ENCODE peak calls at places on chromosomes 2 and 18, in ten cellular contexts. D is effector memory CD4-positive, alpha-beta T cell; O is D341Med; U is sciatic nerve; W is NCI-H1694 treated with DMSO at 0.1 percent for 48 hours; H is nephron progenitor cell; Y is NK-92 treated with Interleukin-12 subunit alpha and Interleukin-12 subunit beta, amount 100 ng/mL, for 24 hours; B is endothelial cell of umbilical vein; F is EL; Z is substantia nigra. E is an unnamed sample.

GRCh38 chr2:95277246-95277906 is 3.1 kb downstream of the PROM2 start:
- DNase-seq in D (no peak), O (no peak), U (no peak), W (no peak), H (peak), Y (no peak), B (no peak), F (peak), Z (no peak), E (no peak)

GRCh38 chr2:127201452-127201851 is 18.6 kb downstream of the CYP27C1 start:
- DNase-seq in D (no peak), O (no peak), U (no peak), W (no peak), H (no peak), Y (no peak), B (no peak), F (no peak), Z (no peak), E (no peak)

GRCh38 chr2:235005603-235006259 is 53.9 kb downstream of the SH3BP4 start:
- DNase-seq in D (no peak), O (peak), U (no peak), W (peak), H (peak), Y (no peak), B (peak), F (no peak), Z (peak), E (no peak)

GRCh38 chr2:72710418-72711152 is 115.2 kb downstream of the EXOC6B start:
- DNase-seq in D (no peak), O (no peak), U (no peak), W (no peak), H (no peak), Y (no peak), B (no peak), F (no peak), Z (no peak), E (no peak)

GRCh38 chr2:146927080-146927714 is 917.6 kb upstream of the ACVR2A start:
- DNase-seq in D (no peak), O (peak), U (peak), W (peak), H (peak), Y (no peak), B (peak), F (peak), Z (peak), E (no peak)

GRCh38 chr18:79245517-79246001 is 150.2 kb upstream of the NFATC1 start:
- DNase-seq in D (peak), O (no peak), U (no peak), W (no peak), H (no peak), Y (no peak), B (peak), F (no peak), Z (no peak), E (no peak)

GRCh38 chr2:96205888-96206287 is 2.7 kb downstream of the STARD7 start:
- DNase-seq in D (no peak), O (no peak), U (no peak), W (no peak), H (no peak), Y (no peak), B (peak), F (peak), Z (no peak), E (no peak)

GRCh38 chr2:24024018-24024417 is 14.1 kb downstream of the MFSD2B start:
- DNase-seq in D (no peak), O (no peak), U (no peak), W (no peak), H (no peak), Y (no peak), B (no peak), F (peak), Z (no peak), E (no peak)

GRCh38 chr2:179250848-179251504 is 13.7 kb downstream of the SESTD1 start:
- DNase-seq in D (no peak), O (no peak), U (no peak), W (no peak), H (no peak), Y (no peak), B (no peak), F (no peak), Z (no peak), E (no peak)

GRCh38 chr18:3062798-3063563 is 50.0 kb upstream of the LPIN2 start:
- DNase-seq in D (peak), O (peak), U (peak), W (peak), H (peak), Y (peak), B (peak), F (peak), Z (peak), E (peak)

GRCh38 chr2:128318776-128319456 is at the start of gene HS6ST1:
- DNase-seq in D (peak), O (peak), U (peak), W (peak), H (peak), Y (no peak), B (peak), F (peak), Z (peak), E (peak)

GRCh38 chr18:34965108-34965507 is 76.1 kb upstream of the MAPRE2 start:
- DNase-seq in D (no peak), O (no peak), U (no peak), W (no peak), H (no peak), Y (no peak), B (no peak), F (no peak), Z (no peak), E (no peak)

GRCh38 chr18:77013777-77014525 is 118.6 kb downstream of the MBP start:
- DNase-seq in D (no peak), O (no peak), U (no peak), W (no peak), H (no peak), Y (no peak), B (no peak), F (no peak), Z (peak), E (no peak)

GRCh38 chr2:105691942-105692341 is 52.8 kb upstream of the NCK2 start:
- DNase-seq in D (no peak), O (no peak), U (no peak), W (no peak), H (no peak), Y (no peak), B (no peak), F (no peak), Z (no peak), E (no peak)

GRCh38 chr2:233430091-233430490 is 75.8 kb downstream of the DGKD start:
- DNase-seq in D (no peak), O (no peak), U (no peak), W (no peak), H (no peak), Y (no peak), B (peak), F (peak), Z (no peak), E (no peak)

GRCh38 chr18:31942301-31942998 is 478 bp downstream of the TRAPPC8 start:
- DNase-seq in D (peak), O (peak), U (peak), W (no peak), H (no peak), Y (no peak), B (peak), F (peak), Z (peak), E (no peak)

GRCh38 chr18:31680836-31681568 is 3.4 kb downstream of the B4GALT6 start:
- DNase-seq in D (no peak), O (no peak), U (no peak), W (no peak), H (no peak), Y (no peak), B (peak), F (no peak), Z (no peak), E (no peak)

GRCh38 chr2:215435261-215435808 is 533 bp downstream of the FN1 start:
- DNase-seq in D (no peak), O (peak), U (peak), W (no peak), H (peak), Y (no peak), B (peak), F (no peak), Z (no peak), E (no peak)

GRCh38 chr2:121128741-121129659 is 156.0 kb downstream of the TFCP2L1 start:
- DNase-seq in D (no peak), O (peak), U (no peak), W (no peak), H (peak), Y (no peak), B (peak), F (peak), Z (peak), E (no peak)

GRCh38 chr2:159290289-159290907 is 3.9 kb upstream of the WDSUB1 start:
- DNase-seq in D (no peak), O (peak), U (no peak), W (peak), H (no peak), Y (no peak), B (peak), F (peak), Z (no peak), E (no peak)

GRCh38 chr2:166539340-166540162 is 45.5 kb upstream of the SCN7A start:
- DNase-seq in D (no peak), O (peak), U (no peak), W (peak), H (peak), Y (no peak), B (peak), F (peak), Z (no peak), E (no peak)

GRCh38 chr2:84958135-84959044 is 12.6 kb upstream of the KCMF1 start:
- DNase-seq in D (no peak), O (peak), U (no peak), W (no peak), H (peak), Y (no peak), B (peak), F (peak), Z (no peak), E (no peak)

GRCh38 chr2:203808041-203808750 is 59.4 kb upstream of the CTLA4 start:
- DNase-seq in D (no peak), O (no peak), U (peak), W (no peak), H (no peak), Y (no peak), B (peak), F (peak), Z (no peak), E (no peak)

GRCh38 chr2:210913461-210913860 is 357.1 kb downstream of the CPS1 start:
- DNase-seq in D (no peak), O (no peak), U (no peak), W (no peak), H (no peak), Y (no peak), B (no peak), F (no peak), Z (no peak), E (no peak)

GRCh38 chr2:105590780-105591660 is 153.7 kb upstream of the NCK2 start:
- DNase-seq in D (no peak), O (no peak), U (no peak), W (no peak), H (no peak), Y (no peak), B (no peak), F (no peak), Z (no peak), E (no peak)

GRCh38 chr18:62784966-62785413 is 69.6 kb downstream of the PHLPP1 start:
- DNase-seq in D (no peak), O (no peak), U (no peak), W (no peak), H (no peak), Y (no peak), B (no peak), F (peak), Z (peak), E (no peak)

GRCh38 chr2:27886322-27886721 is 3.9 kb downstream of the RBKS start:
- DNase-seq in D (no peak), O (no peak), U (no peak), W (no peak), H (no peak), Y (no peak), B (no peak), F (no peak), Z (no peak), E (no peak)

GRCh38 chr2:182625814-182626213 is 90.2 kb upstream of the DNAJC10 start:
- DNase-seq in D (no peak), O (no peak), U (no peak), W (no peak), H (no peak), Y (no peak), B (no peak), F (no peak), Z (no peak), E (no peak)

GRCh38 chr2:190838492-190838910 is 42.1 kb upstream of the GLS start:
- DNase-seq in D (no peak), O (no peak), U (no peak), W (no peak), H (no peak), Y (no peak), B (no peak), F (peak), Z (no peak), E (no peak)

E was measured in T follicular helper cell.